ENCODE peak calls at places on chromosomes 6 and 20, in nine cellular contexts. One of them, this sample, is unnamed.

GRCh38 chr6:13407709-13408695 is 79.4 kb downstream of the GFOD1 start:
- DNase-seq in NCI-H2171: no peak
- DNase-seq in germinal center: no peak
- DNase-seq in cardiac fibroblast: peak; percentile 98
- DNase-seq in SJCRH30: no peak
- DNase-seq in activated gamma-delta T cell treated with Interleukin-2 at 50 U/mL for 16 hours: no peak
- DNase-seq in upper lobe of right lung: no peak
- DNase-seq in fibroblast of mammary gland: peak; percentile 79
- DNase-seq in COR-L47: no peak
- DNase-seq in this sample: no peak

GRCh38 chr20:49712918-49713778 is 530 bp downstream of the B4GALT5 start:
- DNase-seq in NCI-H2171: peak; percentile 49
- DNase-seq in germinal center: peak; percentile 22
- DNase-seq in cardiac fibroblast: peak; percentile 29
- DNase-seq in SJCRH30: peak; percentile 72
- DNase-seq in activated gamma-delta T cell treated with Interleukin-2 at 50 U/mL for 16 hours: peak; percentile 18
- DNase-seq in upper lobe of right lung: peak; percentile 78
- DNase-seq in fibroblast of mammary gland: no peak
- DNase-seq in COR-L47: peak; percentile 62
- DNase-seq in this sample: no peak

GRCh38 chr20:63372971-63373885 is 12.1 kb upstream of the CHRNA4 start:
- DNase-seq in NCI-H2171: no peak
- DNase-seq in germinal center: no peak
- DNase-seq in cardiac fibroblast: no peak
- DNase-seq in SJCRH30: peak; percentile 60
- DNase-seq in activated gamma-delta T cell treated with Interleukin-2 at 50 U/mL for 16 hours: no peak
- DNase-seq in upper lobe of right lung: no peak
- DNase-seq in fibroblast of mammary gland: no peak
- DNase-seq in COR-L47: no peak
- DNase-seq in this sample: no peak

GRCh38 chr20:24755411-24755922 is 193.6 kb upstream of the CST7 start:
- DNase-seq in NCI-H2171: no peak
- DNase-seq in germinal center: no peak
- DNase-seq in cardiac fibroblast: no peak
- DNase-seq in SJCRH30: peak; percentile 70
- DNase-seq in activated gamma-delta T cell treated with Interleukin-2 at 50 U/mL for 16 hours: no peak
- DNase-seq in upper lobe of right lung: no peak
- DNase-seq in fibroblast of mammary gland: no peak
- DNase-seq in COR-L47: no peak
- DNase-seq in this sample: no peak

GRCh38 chr20:1802385-1803215 is 92.6 kb upstream of the SIRPA start:
- DNase-seq in NCI-H2171: peak; percentile 80
- DNase-seq in germinal center: peak; percentile 76
- DNase-seq in cardiac fibroblast: peak; percentile 74
- DNase-seq in SJCRH30: peak; percentile 48
- DNase-seq in activated gamma-delta T cell treated with Interleukin-2 at 50 U/mL for 16 hours: no peak
- DNase-seq in upper lobe of right lung: peak; percentile 86
- DNase-seq in fibroblast of mammary gland: peak; percentile 66
- DNase-seq in COR-L47: peak; percentile 12
- DNase-seq in this sample: peak; percentile 73

GRCh38 chr6:129592516-129593232 is 117.3 kb downstream of the ARHGAP18 start:
- DNase-seq in NCI-H2171: no peak
- DNase-seq in germinal center: no peak
- DNase-seq in cardiac fibroblast: peak; percentile 31
- DNase-seq in SJCRH30: no peak
- DNase-seq in activated gamma-delta T cell treated with Interleukin-2 at 50 U/mL for 16 hours: no peak
- DNase-seq in upper lobe of right lung: no peak
- DNase-seq in fibroblast of mammary gland: peak; percentile 15
- DNase-seq in COR-L47: no peak
- DNase-seq in this sample: no peak

GRCh38 chr20:25341716-25342680 is 48.6 kb downstream of the ABHD12 start:
- DNase-seq in NCI-H2171: no peak
- DNase-seq in germinal center: no peak
- DNase-seq in cardiac fibroblast: peak; percentile 5
- DNase-seq in SJCRH30: no peak
- DNase-seq in activated gamma-delta T cell treated with Interleukin-2 at 50 U/mL for 16 hours: no peak
- DNase-seq in upper lobe of right lung: no peak
- DNase-seq in fibroblast of mammary gland: no peak
- DNase-seq in COR-L47: no peak
- DNase-seq in this sample: no peak

GRCh38 chr6:138509371-138509770 is 10.1 kb upstream of the NHSL1 start:
- DNase-seq in NCI-H2171: no peak
- DNase-seq in germinal center: peak; percentile 12
- DNase-seq in cardiac fibroblast: peak; percentile 74
- DNase-seq in SJCRH30: peak; percentile 71
- DNase-seq in activated gamma-delta T cell treated with Interleukin-2 at 50 U/mL for 16 hours: peak; percentile 10
- DNase-seq in upper lobe of right lung: no peak
- DNase-seq in fibroblast of mammary gland: peak; percentile 68
- DNase-seq in COR-L47: peak; percentile 30
- DNase-seq in this sample: no peak

GRCh38 chr6:56842602-56843475 is 112.1 kb upstream of the BEND6 start:
- DNase-seq in NCI-H2171: no peak
- DNase-seq in germinal center: peak; percentile 3
- DNase-seq in cardiac fibroblast: peak; percentile 81
- DNase-seq in SJCRH30: peak; percentile 69
- DNase-seq in activated gamma-delta T cell treated with Interleukin-2 at 50 U/mL for 16 hours: no peak
- DNase-seq in upper lobe of right lung: peak; percentile 77
- DNase-seq in fibroblast of mammary gland: peak; percentile 66
- DNase-seq in COR-L47: peak; percentile 66
- DNase-seq in this sample: peak; percentile 32

This sample was measured in tibial artery.